ENCODE peak calls at places on chromosome 1, in eight cellular contexts. J is pancreas, I is SJSA1, Z is right lobe of liver, K is SJCRH30, Y is HCT116, T is body of pancreas, U is lung. E is an unnamed sample. For H3K27me3 and H3K9me3, the result is how much of the 10 kb centered on the place peaks cover.

GRCh38 chr1:226542623-226543103 is 5.9 kb upstream of the STUM start:
- DNase-seq in K (peak), Y (no peak), U (peak), J (peak), I (no peak), Z (peak), T (peak), E (no peak)

GRCh38 chr1:216682694-216683243 is 40.5 kb downstream of the ESRRG start:
- DNase-seq in U (no peak), Z (no peak), J (no peak), T (no peak), Y (no peak), K (no peak), I (no peak), E (no peak)

GRCh38 chr1:185567006-185567405 is 167.2 kb upstream of the HMCN1 start:
- DNase-seq in I (no peak), Y (peak), U (no peak), K (no peak), Z (no peak), J (no peak), T (no peak), E (no peak)

GRCh38 chr1:178134061-178134460 is 40.2 kb downstream of the RASAL2 start:
- DNase-seq in K (no peak), Y (no peak), Z (no peak), J (no peak), I (no peak), U (no peak), T (no peak), E (no peak)

GRCh38 chr1:207084701-207085180 is 3.9 kb upstream of the C4BPB start:
- DNase-seq in U (peak), J (peak), Y (peak), K (peak), Z (no peak), T (peak), I (peak), E (peak)

GRCh38 chr1:101438359-101438758 is 201.5 kb downstream of the S1PR1 start:
- DNase-seq in Y (no peak), Z (no peak), I (no peak), U (no peak), K (no peak), J (no peak), T (no peak), E (no peak)

GRCh38 chr1:155983191-155984023 is 5.1 kb upstream of the ARHGEF2 start:
- DNase-seq in J (no peak), T (no peak), Y (peak), K (peak), I (peak), Z (no peak), U (peak), E (peak)

GRCh38 chr1:54177726-54178125 is 22.1 kb downstream of the CYB5RL start:
- DNase-seq in K (no peak), Y (no peak), Z (no peak), I (no peak), T (no peak), J (no peak), U (no peak), E (no peak)

GRCh38 chr1:201400257-201401230 is 1.4 kb upstream of the LAD1 start:
- DNase-seq in U (peak), T (no peak), I (no peak), J (no peak), K (no peak), Z (no peak), Y (no peak), E (no peak)

GRCh38 chr1:115496904-115497527 is 144.8 kb upstream of the VANGL1 start:
- DNase-seq in T (no peak), U (no peak), K (peak), Z (no peak), Y (no peak), J (no peak), I (peak), E (no peak)

DNA sequence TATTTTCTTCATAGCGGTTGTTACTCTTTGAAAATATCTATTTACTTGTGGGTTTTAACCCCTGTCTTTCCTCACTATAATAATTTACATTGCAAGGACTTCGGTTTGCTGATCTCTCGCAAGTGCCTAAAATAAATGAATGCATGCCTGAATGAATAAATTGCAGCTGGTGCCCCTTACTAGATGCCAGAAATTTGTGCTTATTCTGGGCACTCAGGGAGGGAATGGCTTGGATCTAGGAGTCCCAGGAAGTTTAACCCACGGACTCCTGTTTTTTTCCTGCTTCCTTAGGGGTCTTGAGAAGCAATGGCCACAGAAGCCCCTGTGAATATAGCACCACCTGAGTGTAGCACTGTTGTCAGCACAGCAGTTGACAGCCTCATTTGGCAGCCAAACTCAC is 3.9 kb upstream of the PLA2G2C start:
- DNase-seq in J (no peak), T (no peak), K (no peak), I (no peak), Y (no peak), U (no peak), Z (no peak), E (no peak)
- H3K27me3 ChIP-seq in J (under half), T (under half), K (under half), I (half or more), Y (under half), U (under half), Z (under half), E (under half)

GRCh38 chr1:4397196-4397595 is 257.2 kb upstream of the AJAP1 start:
- DNase-seq in K (no peak), T (no peak), Y (no peak), U (no peak), I (no peak), Z (no peak), J (no peak), E (no peak)

GRCh38 chr1:4395158-4395557 is 259.3 kb upstream of the AJAP1 start:
- DNase-seq in K (no peak), Y (no peak), U (no peak), I (no peak), J (no peak), T (no peak), Z (no peak), E (no peak)

GRCh38 chr1:4394366-4394765 is 260.0 kb upstream of the AJAP1 start:
- DNase-seq in I (no peak), K (no peak), Z (no peak), J (no peak), U (no peak), T (no peak), Y (no peak), E (no peak)

GRCh38 chr1:4395676-4396075 is 258.7 kb upstream of the AJAP1 start:
- DNase-seq in K (no peak), I (no peak), J (no peak), U (no peak), T (no peak), Z (no peak), Y (no peak), E (no peak)

GRCh38 chr1:4396571-4396970 is 257.8 kb upstream of the AJAP1 start:
- DNase-seq in I (no peak), Y (no peak), K (no peak), T (no peak), J (no peak), Z (no peak), U (no peak), E (no peak)
- H3K9me3 ChIP-seq in I (under half), Y (under half), K (under half), T (under half), J (under half), Z (under half), U (under half), E (under half)

DNA sequence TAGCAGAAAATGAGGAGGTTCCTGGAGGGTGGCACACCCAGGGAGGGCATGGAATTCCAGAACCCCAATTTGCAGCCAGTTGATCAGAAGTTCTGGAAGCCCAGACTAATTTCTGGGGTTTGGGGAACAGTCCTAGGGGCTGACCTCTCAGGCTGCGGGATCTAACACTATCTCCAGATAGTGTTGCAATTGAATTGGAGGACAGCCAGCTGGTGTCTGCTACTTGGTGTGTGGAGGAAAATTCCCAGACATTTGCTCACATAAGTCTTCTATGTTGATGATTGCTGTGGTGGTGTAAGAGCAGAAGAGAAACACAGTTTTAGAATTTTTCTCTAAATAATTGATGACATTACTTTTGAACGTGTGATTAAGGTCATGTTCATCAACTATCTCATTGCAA is 154.3 kb upstream of the RNPC3 start:
- DNase-seq in Y (no peak), Z (no peak), T (peak), I (no peak), J (no peak), U (peak), K (no peak), E (no peak)
- H3K27ac ChIP-seq in Y (no peak), Z (no peak), T (no peak), I (no peak), J (no peak), U (no peak), K (no peak), E (no peak)

GRCh38 chr1:166972827-166973226 is 2.5 kb downstream of the ILDR2 start:
- DNase-seq in Y (no peak), I (no peak), J (no peak), T (no peak), K (no peak), Z (no peak), U (no peak), E (no peak)

GRCh38 chr1:166972193-166972592 is 3.1 kb downstream of the ILDR2 start:
- DNase-seq in I (no peak), Z (no peak), K (no peak), J (no peak), Y (no peak), T (no peak), U (no peak), E (no peak)

GRCh38 chr1:166975361-166976129 is at the start of gene ILDR2:
- DNase-seq in Z (peak), K (peak), I (peak), U (peak), T (peak), Y (peak), J (peak), E (peak)

GRCh38 chr1:166977951-166978350 is 2.6 kb upstream of the ILDR2 start:
- DNase-seq in J (no peak), Y (no peak), T (no peak), K (no peak), I (no peak), Z (no peak), U (no peak), E (no peak)

DNA sequence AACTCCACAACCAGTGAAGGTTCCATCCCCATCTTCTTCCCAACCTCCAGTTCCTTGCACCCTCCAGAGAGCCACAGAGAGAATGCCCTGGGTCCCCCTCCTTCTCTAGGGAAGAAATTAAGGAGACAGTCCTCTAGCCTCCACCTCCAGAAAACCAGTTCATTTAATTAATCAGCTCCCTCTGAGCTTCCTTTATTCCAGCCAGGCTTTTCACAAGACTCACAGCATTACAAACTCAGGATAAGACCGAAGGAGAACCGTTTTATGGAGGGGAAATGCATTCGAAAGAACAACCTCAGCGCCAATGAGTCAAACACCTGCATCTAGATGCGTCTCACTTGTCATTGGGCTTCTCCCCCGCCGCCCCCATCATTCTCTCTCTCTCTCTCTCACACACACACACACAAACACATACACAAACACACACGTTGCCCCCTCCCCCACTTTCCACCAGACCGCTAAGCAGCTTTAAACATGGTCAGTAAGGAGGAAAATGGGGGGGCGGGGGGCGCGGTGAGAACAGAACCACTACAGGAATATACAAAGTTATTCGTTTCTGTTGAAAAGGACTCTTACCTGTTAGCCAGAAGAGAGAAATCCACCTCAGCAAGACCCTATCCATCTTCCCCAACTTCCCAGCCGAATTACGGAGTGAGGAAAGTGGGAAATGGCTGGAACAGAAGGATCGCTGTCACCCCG is 544 bp downstream of the ILDR2 start:
- DNase-seq in U (no peak), T (peak), I (no peak), Y (no peak), J (no peak), K (no peak), Z (no peak), E (no peak)
- H3K27me3 ChIP-seq in U (under half), T (under half), I (under half), Y (half or more), J (under half), K (under half), Z (under half), E (under half)

E was measured in Peyer's patch.